ENCODE peak calls at places on chromosomes 12 and 14, in seven cellular contexts. E is mammary epithelial cell, Q is K562, A is psoas muscle, P is lower lobe of right lung, V is kidney, X is gastrocnemius medialis. B is an unnamed sample. For H3K4me1, the result is how much of the 10 kb centered on the place peaks cover.

GRCh38 chr12:94545937-94546771 is 86.5 kb upstream of the CEP83 start:
- DNase-seq in E (peak), Q (peak), A (no peak), P (peak), V (no peak), X (peak), B (no peak)

GRCh38 chr12:117352883-117353282 is 8.5 kb downstream of the NOS1 start:
- DNase-seq in E (no peak), Q (no peak), A (no peak), P (no peak), V (no peak), X (no peak), B (no peak)

GRCh38 chr12:12810507-12811143 is 2.5 kb upstream of the DDX47 start:
- DNase-seq in E (no peak), Q (no peak), A (no peak), P (no peak), V (no peak), X (no peak), B (peak)

GRCh38 chr12:131397493-131398181 is 313.3 kb upstream of the SFSWAP start:
- DNase-seq in E (no peak), Q (no peak), A (no peak), P (no peak), V (no peak), X (no peak), B (no peak)

GRCh38 chr12:30896461-30896860 is 30.1 kb upstream of the TSPAN11 start:
- DNase-seq in E (no peak), Q (no peak), A (no peak), P (no peak), V (no peak), X (no peak), B (no peak)

GRCh38 chr12:53289891-53290290 is 5.5 kb upstream of the PFDN5 start:
- DNase-seq in E (no peak), Q (no peak), A (no peak), P (no peak), V (no peak), X (no peak), B (no peak)

GRCh38 chr14:54515670-54516069 is 6.0 kb downstream of the CGRRF1 start:
- DNase-seq in E (no peak), Q (no peak), A (no peak), P (no peak), V (no peak), X (no peak), B (no peak)

GRCh38 chr14:65101631-65102440 is 481 bp downstream of the MAX start:
- DNase-seq in E (peak), Q (no peak), A (peak), P (peak), V (peak), X (peak), B (no peak)

GRCh38 chr12:44812062-44812461 is 64.1 kb downstream of the NELL2 start:
- DNase-seq in E (peak), Q (no peak), A (no peak), P (no peak), V (no peak), X (no peak), B (no peak)

GRCh38 chr12:18320036-18320617 is 58.8 kb downstream of the PIK3C2G start:
- DNase-seq in E (peak), Q (peak), A (no peak), P (no peak), V (no peak), X (no peak), B (no peak)

GRCh38 chr12:52615208-52615868 is 3.0 kb downstream of the KRT73 start:
- DNase-seq in E (peak), Q (no peak), A (no peak), P (no peak), V (no peak), X (no peak), B (peak)

GRCh38 chr14:55389330-55389729 is 22.3 kb downstream of the ATG14 start:
- DNase-seq in E (no peak), Q (no peak), A (no peak), P (no peak), V (no peak), X (no peak), B (no peak)

GRCh38 chr12:130299574-130299973 is 38.1 kb upstream of the PIWIL1 start:
- DNase-seq in E (no peak), Q (no peak), A (no peak), P (no peak), V (no peak), X (no peak), B (no peak)

GRCh38 chr12:3726455-3726854 is 26.5 kb downstream of the CRACR2A start:
- DNase-seq in E (no peak), Q (no peak), A (no peak), P (no peak), V (no peak), X (no peak), B (no peak)

GRCh38 chr14:54738009-54738408 is 164.6 kb downstream of the GCH1 start:
- DNase-seq in E (no peak), Q (no peak), A (peak), P (no peak), V (no peak), X (no peak), B (peak)

GRCh38 chr12:4449862-4450222 is 4.2 kb upstream of the FGF6 start:
- DNase-seq in E (peak), Q (no peak), A (no peak), P (no peak), V (no peak), X (peak), B (no peak)

GRCh38 chr12:121214855-121215745 is 5.2 kb downstream of the P2RX4 start:
- DNase-seq in E (peak), Q (no peak), A (no peak), P (no peak), V (peak), X (no peak), B (no peak)

DNA sequence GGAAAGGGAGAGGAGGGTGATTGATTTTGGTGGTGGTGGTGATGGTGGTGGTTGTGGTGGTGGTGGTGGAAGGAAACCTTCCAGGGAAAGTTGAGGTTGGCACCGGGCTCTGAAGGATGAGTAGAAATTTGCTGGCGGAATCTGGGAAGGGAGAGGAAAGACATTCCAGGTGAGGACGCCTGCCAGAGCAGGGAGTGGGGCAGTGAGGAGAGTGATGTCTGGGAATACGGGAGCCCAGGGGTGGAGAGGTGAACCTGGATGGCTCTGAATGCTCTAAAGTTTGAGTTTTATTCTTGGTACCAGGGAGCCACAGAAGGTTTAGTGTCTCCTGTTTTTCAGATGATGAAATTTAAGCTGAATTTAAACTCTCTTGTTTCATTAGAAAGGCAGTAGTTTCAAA is 16.0 kb downstream of the CHST11 start:
- DNase-seq in E (no peak), Q (no peak), A (no peak), P (no peak), V (no peak), X (no peak), B (no peak)
- H3K4me1 ChIP-seq in E (under half), Q (under half), A (under half), P (under half), V (under half), X (under half), B (under half)

GRCh38 chr14:68733086-68733621 is 59.7 kb downstream of the ZFP36L1 start:
- DNase-seq in E (peak), Q (no peak), A (no peak), P (no peak), V (no peak), X (peak), B (no peak)
- H3K27ac ChIP-seq in E (no peak), Q (no peak), A (peak), P (peak), V (no peak), X (no peak), B (no peak)

DNA sequence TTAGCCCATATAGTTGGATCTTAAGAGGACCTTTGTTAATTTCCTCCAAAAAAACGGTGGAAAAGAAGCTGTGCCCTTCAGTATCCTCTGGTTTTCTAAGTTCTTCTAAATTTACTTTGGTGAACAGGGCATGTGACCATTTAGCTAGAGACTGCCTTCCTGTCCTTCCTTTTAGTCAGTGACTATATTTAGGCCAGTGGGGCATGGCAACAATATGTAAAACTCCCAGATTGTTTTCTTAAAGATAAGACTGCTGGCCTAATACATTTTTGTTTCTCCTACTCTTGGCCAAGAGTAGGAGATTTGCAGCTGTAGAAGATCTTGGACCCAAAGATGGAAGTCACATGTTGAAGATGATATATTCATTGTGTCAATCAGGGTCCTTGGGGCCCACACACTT is 325.1 kb upstream of the DCN start:
- DNase-seq in E (no peak), Q (no peak), A (no peak), P (no peak), V (no peak), X (no peak), B (no peak)
- H3K4me1 ChIP-seq in E (under half), Q (under half), A (under half), P (under half), V (under half), X (under half), B (under half)

DNA sequence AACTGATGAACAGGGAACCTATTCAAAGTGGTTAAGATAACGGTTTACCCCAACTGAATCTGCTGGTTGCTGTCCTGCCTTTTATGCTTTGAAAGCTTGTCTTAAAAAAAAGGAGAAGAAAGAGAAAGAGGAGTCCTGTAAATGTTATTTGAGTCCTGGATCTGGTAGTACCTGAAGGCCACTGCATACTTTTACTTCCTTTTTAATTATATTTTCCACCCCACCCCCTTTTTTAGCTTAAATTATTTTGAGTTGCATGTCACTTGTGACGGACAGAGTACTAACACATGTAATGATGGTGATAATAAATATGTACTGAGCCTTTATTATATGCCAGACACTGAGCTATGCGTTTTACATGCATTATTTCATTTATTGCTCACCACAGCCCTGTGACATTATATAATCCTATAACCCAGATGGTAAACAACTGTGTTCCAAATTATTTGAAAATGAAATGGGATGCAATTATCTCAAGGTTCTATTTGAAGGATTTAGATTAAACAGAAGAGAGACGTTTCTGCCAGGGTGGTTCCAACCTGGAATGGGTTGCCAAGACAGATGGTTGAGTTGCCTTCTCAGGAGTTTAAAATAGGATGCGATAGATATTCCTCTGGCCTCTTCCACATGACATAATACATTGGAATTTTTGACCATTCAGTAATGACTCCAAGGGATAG is 2.7 kb upstream of the AMIGO2 start:
- DNase-seq in E (no peak), Q (no peak), A (no peak), P (no peak), V (no peak), X (no peak), B (no peak)
- H3K27ac ChIP-seq in E (peak), Q (peak), A (no peak), P (no peak), V (no peak), X (no peak), B (no peak)

GRCh38 chr14:95529242-95529641 is 5.6 kb upstream of the GLRX5 start:
- DNase-seq in E (no peak), Q (no peak), A (no peak), P (no peak), V (no peak), X (peak), B (no peak)
- H3K4me1 ChIP-seq in E (under half), Q (under half), A (under half), P (half or more), V (under half), X (half or more), B (under half)

GRCh38 chr12:27367078-27367477 is 34.4 kb downstream of the BMAL2 start:
- DNase-seq in E (peak), Q (no peak), A (no peak), P (no peak), V (no peak), X (no peak), B (no peak)
- H3K27ac ChIP-seq in E (no peak), Q (no peak), A (no peak), P (no peak), V (no peak), X (no peak), B (no peak)

DNA sequence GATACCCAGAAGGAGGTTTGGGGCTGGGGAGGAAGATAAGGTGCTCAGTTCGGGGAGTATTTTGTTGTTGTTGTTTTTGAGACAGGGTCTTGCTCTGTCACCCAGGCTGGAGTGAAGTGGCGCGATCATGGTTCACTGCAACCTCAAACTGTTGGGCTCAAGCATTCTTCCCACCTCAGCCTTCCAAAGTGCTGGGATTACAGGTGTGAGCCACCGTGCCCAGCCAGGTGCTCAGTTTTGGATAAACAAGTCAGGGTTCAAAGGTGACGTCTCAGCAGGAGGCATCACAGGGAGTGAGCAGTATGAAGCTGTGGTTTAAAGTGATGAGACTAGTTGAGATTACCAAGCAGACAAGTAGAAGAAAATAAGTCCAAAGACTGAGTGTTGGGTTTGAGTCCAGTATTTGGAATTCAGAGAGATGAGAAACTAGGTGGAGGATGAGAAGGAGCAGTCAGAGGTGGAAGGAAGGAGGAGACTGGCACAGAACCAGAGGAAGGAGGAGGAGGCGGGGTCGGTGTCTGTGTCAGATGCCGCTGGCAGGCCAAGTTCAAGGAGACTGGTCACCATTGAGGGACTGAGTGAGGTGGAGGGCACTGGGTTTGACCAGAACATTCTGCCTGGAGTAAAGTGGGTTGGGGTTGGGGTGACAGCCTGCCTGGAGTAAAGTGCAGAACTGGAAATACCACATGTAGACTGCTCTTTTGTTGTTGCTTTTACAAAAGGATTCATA is 16.1 kb downstream of the SLC35E3 start:
- DNase-seq in E (no peak), Q (no peak), A (no peak), P (no peak), V (no peak), X (no peak), B (no peak)
- H3K4me1 ChIP-seq in E (under half), Q (under half), A (under half), P (under half), V (under half), X (under half), B (under half)